ENCODE peak calls at places on chromosomes 16 and 17, in six cellular contexts. B, K, O, H, W and G are unnamed samples.

GRCh38 chr17:48429638-48430586 is at the start of gene SKAP1:
- DNase-seq in B (peak; percentile 18), K (no peak), O (peak; percentile 58), H (no peak), W (peak; percentile 68), G (no peak)

GRCh38 chr16:56911771-56912541 is 20.0 kb upstream of the HERPUD1 start:
- DNase-seq in B (no peak), W (no peak), O (peak; percentile 84), H (no peak), K (peak; percentile 81), G (no peak)

GRCh38 chr17:49471769-49472168 is 23.3 kb upstream of the NGFR start:
- DNase-seq in B (no peak), O (no peak), K (no peak), W (no peak), H (no peak), G (no peak)

GRCh38 chr17:73348824-73349095 is 37.0 kb upstream of the CDC42EP4 start:
- DNase-seq in B (no peak), W (no peak), O (no peak), H (no peak), K (peak; percentile 23), G (no peak)

GRCh38 chr17:7252176-7253043 is at the start of gene ELP5:
- DNase-seq in W (peak; percentile 86), O (peak; percentile 93), H (peak; percentile 98), B (peak; percentile 99), K (peak; percentile 97), G (no peak)

GRCh38 chr16:2026461-2027023 is at the start of gene NHERF2:
- DNase-seq in B (no peak), W (peak; percentile 20), O (no peak), K (no peak), H (no peak), G (no peak)

GRCh38 chr16:85057948-85058347 is 30.4 kb downstream of the KIAA0513 start:
- DNase-seq in O (peak; percentile 66), H (no peak), B (no peak), W (no peak), K (no peak), G (no peak)

GRCh38 chr17:63240106-63240505 is 206.0 kb downstream of the CYB561 start:
- DNase-seq in O (no peak), K (no peak), H (no peak), B (no peak), W (no peak), G (no peak)

GRCh38 chr17:63629627-63630026 is 7.4 kb downstream of the MAP3K3 start:
- DNase-seq in H (no peak), B (no peak), O (no peak), K (no peak), W (no peak), G (no peak)

GRCh38 chr16:57252148-57252721 is 7.2 kb downstream of the ARL2BP start:
- DNase-seq in K (no peak), W (no peak), H (no peak), O (no peak), B (no peak), G (no peak)

GRCh38 chr16:25838724-25839186 is 147.0 kb downstream of the HS3ST4 start:
- DNase-seq in W (peak; percentile 8), H (no peak), O (no peak), B (no peak), K (no peak), G (no peak)

GRCh38 chr16:79560923-79561322 is 39.6 kb downstream of the MAF start:
- DNase-seq in H (no peak), K (no peak), O (no peak), W (no peak), B (no peak), G (no peak)

GRCh38 chr16:58426095-58426494 is 33.8 kb downstream of the GINS3 start:
- DNase-seq in W (peak; percentile 11), H (no peak), B (no peak), K (no peak), O (peak; percentile 37), G (no peak)

GRCh38 chr16:66266436-66267286 is 99.8 kb upstream of the CDH5 start:
- DNase-seq in H (no peak), O (peak; percentile 16), W (no peak), B (no peak), K (peak; percentile 76), G (peak; percentile 82)

GRCh38 chr17:20291076-20291475 is 176.3 kb downstream of the LGALS9B start:
- DNase-seq in W (no peak), B (no peak), K (no peak), H (no peak), O (no peak), G (no peak)